ENCODE peak calls at places on chromosome 16, in four cellular contexts. B, K, T and R are unnamed samples.

GRCh38 chr16:3173892-3174617 is 13.9 kb upstream of the OR1F1 start:
- DNase-seq in B (peak), T (peak), K (no peak), R (peak)

GRCh38 chr16:997440-998051 is 16.0 kb downstream of the SOX8 start:
- DNase-seq in T (no peak), K (no peak), B (no peak), R (no peak)

GRCh38 chr16:2897110-2897509 is 14.1 kb downstream of the FLYWCH2 start:
- DNase-seq in K (no peak), B (no peak), T (no peak), R (no peak)

GRCh38 chr16:66588981-66589713 is 9.9 kb downstream of the CMTM2 start:
- DNase-seq in B (peak), T (peak), K (no peak), R (peak)

GRCh38 chr16:84884311-84885023 is 64.7 kb downstream of the CRISPLD2 start:
- DNase-seq in K (no peak), B (peak), T (no peak), R (no peak)

GRCh38 chr16:7182510-7183109 is 150.0 kb upstream of the RBFOX1 start:
- DNase-seq in K (no peak), T (no peak), B (peak), R (no peak)

GRCh38 chr16:48918520-48919258 is 308.7 kb upstream of the N4BP1 start:
- DNase-seq in T (no peak), B (no peak), K (no peak), R (no peak)

GRCh38 chr16:53968896-53969295 is 264.9 kb downstream of the FTO start:
- DNase-seq in K (no peak), T (no peak), B (no peak), R (no peak)

GRCh38 chr16:76634847-76635697 is 357.9 kb downstream of the CNTNAP4 start:
- DNase-seq in B (peak), K (no peak), T (no peak), R (no peak)

GRCh38 chr16:23020084-23020483 is 129.2 kb downstream of the USP31 start:
- DNase-seq in K (no peak), B (peak), T (no peak), R (no peak)

GRCh38 chr16:57984443-57985203 is 13.7 kb upstream of the CNGB1 start:
- DNase-seq in T (peak), K (no peak), B (peak), R (peak)
- TF ChIP-seq POLR2AphosphoS5 in T (no peak), K (no peak), B (no peak), R (no peak)

GRCh38 chr16:27860091-27860490 is 203.4 kb downstream of the GSG1L start:
- DNase-seq in T (no peak), K (no peak), B (no peak), R (no peak)
- TF ChIP-seq SPI1 in T (no peak), K (no peak), B (no peak), R (no peak)

GRCh38 chr16:16178455-16179162 is 44.7 kb downstream of the ABCC6 start:
- DNase-seq in B (no peak), K (no peak), T (no peak), R (no peak)

GRCh38 chr16:16171332-16171919 is 51.9 kb downstream of the ABCC6 start:
- DNase-seq in T (no peak), K (no peak), B (no peak), R (no peak)

GRCh38 chr16:16172991-16173390 is 50.3 kb downstream of the ABCC6 start:
- DNase-seq in T (no peak), K (no peak), B (no peak), R (no peak)

GRCh38 chr16:16175296-16175695 is 48.0 kb downstream of the ABCC6 start:
- DNase-seq in T (no peak), K (no peak), B (no peak), R (no peak)

DNA sequence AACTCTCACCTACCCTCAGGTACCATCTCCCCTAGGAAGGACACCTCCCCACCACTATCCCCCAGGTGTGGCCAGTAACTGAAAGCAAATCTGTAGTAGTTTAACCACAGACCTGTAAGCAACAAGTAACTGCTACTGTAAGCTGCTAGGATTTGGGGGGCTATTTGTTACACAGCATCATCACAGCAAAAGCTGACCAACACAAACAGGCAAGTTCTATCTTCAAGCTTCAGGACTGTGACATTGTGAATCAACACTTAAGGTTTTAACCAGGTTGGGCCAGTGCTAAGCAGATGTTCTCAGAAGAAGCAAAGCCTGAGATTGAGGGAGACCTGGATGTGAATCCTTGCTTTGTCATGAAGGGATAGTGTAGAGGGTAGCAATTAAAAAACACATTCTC is 47.0 kb downstream of the ABCC6 start:
- DNase-seq in K (no peak), T (no peak), B (no peak), R (no peak)
- TF ChIP-seq POLR2AphosphoS5 in K (no peak), T (no peak), B (no peak), R (no peak)

DNA sequence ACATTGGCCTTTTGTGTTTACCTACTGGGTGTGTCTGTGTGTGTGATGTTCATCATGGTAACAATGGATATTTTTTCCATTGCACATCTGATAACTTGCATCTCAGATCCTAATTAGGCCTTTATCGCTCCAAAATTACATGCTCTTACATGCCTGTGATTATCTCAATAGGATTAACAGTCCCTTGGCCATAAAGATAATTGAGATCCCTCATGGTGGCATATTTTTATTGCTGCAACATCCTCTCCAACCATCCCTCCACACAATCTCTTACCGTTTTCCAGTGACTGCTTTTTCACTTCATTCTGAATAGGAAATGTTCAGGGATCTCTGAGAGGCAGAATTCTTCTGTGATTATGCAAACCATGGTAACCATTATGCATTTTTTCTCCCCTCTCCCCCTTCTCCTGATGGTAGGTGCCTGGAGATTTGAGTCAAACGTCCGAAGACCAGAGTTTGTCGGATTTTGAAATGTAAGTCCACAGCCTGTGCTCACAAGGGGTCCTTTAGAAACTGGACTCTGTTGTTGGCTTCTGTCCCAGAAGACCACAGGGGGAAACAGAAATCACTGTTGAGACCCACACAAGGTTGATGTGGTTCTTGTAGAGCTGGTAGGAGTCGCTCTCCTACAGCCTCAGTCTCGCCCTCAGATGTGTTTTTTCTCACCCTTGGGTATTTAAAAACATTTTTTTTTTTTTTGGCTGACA is 405.5 kb downstream of the CPPED1 start:
- DNase-seq in K (no peak), B (no peak), T (no peak), R (no peak)
- TF ChIP-seq SPI1 in K (no peak), B (no peak), T (no peak), R (no peak)

GRCh38 chr16:79006762-79007161 is 593.8 kb downstream of the MAF start:
- DNase-seq in B (no peak), T (peak), K (no peak), R (no peak)

GRCh38 chr16:79007614-79008013 is 592.9 kb downstream of the MAF start:
- DNase-seq in K (no peak), B (no peak), T (no peak), R (no peak)

GRCh38 chr16:79008036-79008868 is 592.3 kb downstream of the MAF start:
- DNase-seq in B (peak), T (no peak), K (no peak), R (no peak)

GRCh38 chr16:79004281-79004680 is 596.3 kb downstream of the MAF start:
- DNase-seq in B (no peak), T (no peak), K (no peak), R (no peak)

DNA sequence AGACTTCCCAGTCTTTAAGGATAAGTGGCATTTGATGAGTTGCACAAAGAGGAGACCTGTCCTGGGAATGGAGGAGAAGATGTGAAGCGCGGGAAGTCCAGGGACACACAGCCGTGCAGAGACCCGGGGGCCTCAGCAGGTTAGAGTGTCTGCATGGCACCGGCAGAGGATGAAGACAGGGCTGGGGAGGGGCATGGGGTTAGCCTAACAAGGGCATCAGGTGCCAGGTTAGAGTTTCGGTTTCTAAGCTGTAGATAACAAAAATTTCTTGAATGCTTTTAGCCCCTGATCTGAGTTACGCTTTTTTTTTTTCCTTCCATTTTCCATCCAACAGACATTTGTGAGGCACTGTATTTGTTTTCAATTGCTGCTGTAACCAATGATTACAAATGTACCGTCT is 594.3 kb downstream of the MAF start:
- DNase-seq in B (no peak), T (no peak), K (no peak), R (no peak)
- TF ChIP-seq POLR2AphosphoS5 in B (no peak), T (no peak), K (no peak), R (no peak)

GRCh38 chr16:69563605-69564580 is 1.9 kb upstream of the NFAT5 start:
- DNase-seq in T (peak), K (peak), B (no peak), R (no peak)
- TF ChIP-seq SPI1 in T (peak), K (peak), B (no peak), R (peak)